ENCODE peak calls at places on chromosomes 1 and 21, in nine cellular contexts. K is iPS-NIHi11; T is foreskin fibroblast; D is activated CD4-positive, alpha-beta memory T cell treated with anti-CD3 and anti-CD28 coated beads for 36 hours; B is HCT116; Q is NCI-H748 treated with DMSO at 0.1 percent for 48 hours; V is kidney glomerular epithelial cell; O is T47D; C is midbrain. L is an unnamed sample.

GRCh38 chr1:183197762-183198161 is 11.7 kb downstream of the LAMC2 start:
- DNase-seq in V (no peak), C (no peak), D (no peak), O (no peak), T (no peak), B (no peak), K (no peak), Q (no peak), L (no peak)

GRCh38 chr1:41975121-41975520 is 56.4 kb upstream of the HIVEP3 start:
- DNase-seq in O (no peak), C (no peak), Q (no peak), V (no peak), K (no peak), D (no peak), T (no peak), B (no peak), L (no peak)

GRCh38 chr1:245091171-245091621 is 63.6 kb upstream of the KIF26B start:
- DNase-seq in O (no peak), K (no peak), D (no peak), V (no peak), C (no peak), T (no peak), B (no peak), Q (no peak), L (no peak)

GRCh38 chr1:157488160-157488559 is 64.2 kb downstream of the FCRL5 start:
- DNase-seq in T (no peak), B (no peak), O (no peak), Q (no peak), K (no peak), C (no peak), D (no peak), V (no peak), L (no peak)

GRCh38 chr1:6587261-6588005 is 7.6 kb downstream of the ZBTB48 start:
- DNase-seq in K (no peak), C (peak), B (no peak), V (no peak), T (no peak), O (no peak), D (no peak), Q (no peak), L (no peak)

GRCh38 chr1:206685749-206686485 is 1.2 kb downstream of the MAPKAPK2 start:
- DNase-seq in C (peak), B (peak), K (peak), O (peak), T (peak), Q (no peak), V (peak), D (peak), L (no peak)

GRCh38 chr21:39022035-39022900 is 161.0 kb downstream of the PSMG1 start:
- DNase-seq in K (no peak), V (no peak), B (no peak), Q (peak), D (no peak), O (no peak), T (no peak), C (no peak), L (no peak)

GRCh38 chr1:14637233-14637632 is 38.7 kb downstream of the KAZN start:
- DNase-seq in K (no peak), Q (no peak), O (no peak), V (no peak), T (no peak), D (no peak), B (no peak), C (no peak), L (no peak)

GRCh38 chr1:7536891-7537591 is 234.1 kb upstream of the VAMP3 start:
- DNase-seq in B (no peak), V (no peak), T (no peak), C (no peak), D (no peak), Q (no peak), K (no peak), O (no peak), L (no peak)

GRCh38 chr1:48870596-48870995 is 93.9 kb upstream of the BEND5 start:
- DNase-seq in K (peak), V (peak), C (no peak), B (no peak), T (no peak), D (no peak), O (no peak), Q (peak), L (no peak)

GRCh38 chr1:95408506-95409136 is 174.6 kb downstream of the RWDD3 start:
- DNase-seq in O (no peak), C (no peak), T (no peak), Q (no peak), K (no peak), B (no peak), V (no peak), D (no peak), L (no peak)

GRCh38 chr1:107572674-107573205 is 392.2 kb downstream of the VAV3 start:
- DNase-seq in D (no peak), B (no peak), Q (no peak), K (no peak), V (peak), T (peak), O (peak), C (no peak), L (no peak)

GRCh38 chr1:205711105-205712048 is 31.1 kb upstream of the SLC45A3 start:
- DNase-seq in B (peak), C (peak), Q (peak), D (peak), O (peak), V (peak), K (peak), T (peak), L (no peak)

GRCh38 chr1:154446292-154446691 is 41.1 kb downstream of the IL6R start:
- DNase-seq in D (no peak), K (no peak), B (no peak), V (peak), T (peak), O (no peak), C (no peak), Q (no peak), L (no peak)

GRCh38 chr1:64000021-64000420 is 203.4 kb upstream of the UBE2U start:
- DNase-seq in V (peak), D (no peak), C (no peak), O (no peak), B (no peak), T (peak), K (peak), Q (no peak), L (no peak)

GRCh38 chr1:59500970-59501742 is 204.3 kb downstream of the FGGY start:
- DNase-seq in B (no peak), Q (no peak), T (no peak), O (no peak), K (no peak), C (no peak), D (no peak), V (no peak), L (no peak)

GRCh38 chr1:209873067-209873810 is 45.5 kb downstream of the UTP25 start:
- DNase-seq in B (no peak), K (no peak), D (no peak), V (peak), C (no peak), Q (no peak), O (no peak), T (peak), L (no peak)

GRCh38 chr1:21294266-21295058 is 4.2 kb upstream of the ECE1 start:
- DNase-seq in T (no peak), C (no peak), Q (no peak), D (peak), V (no peak), B (peak), O (no peak), K (no peak), L (no peak)

GRCh38 chr1:98331232-98331631 is 330.3 kb upstream of the SNX7 start:
- DNase-seq in K (no peak), Q (no peak), O (no peak), V (peak), C (no peak), T (peak), D (no peak), B (no peak), L (no peak)

GRCh38 chr1:46489638-46490602 is at the start of gene DMBX1:
- DNase-seq in V (no peak), O (peak), D (peak), B (peak), K (peak), T (no peak), C (no peak), Q (peak), L (no peak)

GRCh38 chr1:169570172-169570574 is 16.1 kb downstream of the F5 start:
- DNase-seq in O (no peak), Q (no peak), D (no peak), C (no peak), V (no peak), K (no peak), B (no peak), T (no peak), L (no peak)

L was measured in mesenteric fat pad.